ENCODE peak calls at places on chromosomes 5 and 9, in six cellular contexts. K is upper lobe of left lung, P is spleen, D is transverse colon, B is H1, L is heart left ventricle. Y is an unnamed sample.

GRCh38 chr5:176533894-176534611 is 3.1 kb downstream of the RNF44 start:
- DNase-seq in K (peak), P (peak), D (peak), B (no peak), L (peak), Y (no peak)

GRCh38 chr9:87742813-87743428 is 17.0 kb downstream of the CTSL start:
- DNase-seq in K (no peak), P (no peak), D (no peak), B (no peak), L (no peak), Y (no peak)

GRCh38 chr5:140978260-140978659 is 12.0 kb downstream of the PCDHAC2 start:
- DNase-seq in K (peak), P (peak), D (no peak), B (no peak), L (no peak), Y (no peak)

GRCh38 chr5:65076251-65076869 is 307.6 kb downstream of the CWC27 start:
- DNase-seq in K (peak), P (no peak), D (peak), B (peak), L (peak), Y (no peak)

GRCh38 chr5:169152453-169152852 is 148.5 kb downstream of the SLIT3 start:
- DNase-seq in K (no peak), P (no peak), D (no peak), B (no peak), L (no peak), Y (no peak)

GRCh38 chr5:153480401-153480800 is 10.1 kb upstream of the GRIA1 start:
- DNase-seq in K (no peak), P (no peak), D (no peak), B (no peak), L (peak), Y (no peak)

GRCh38 chr9:4590430-4591122 is 71.5 kb upstream of the PLPP6 start:
- DNase-seq in K (peak), P (no peak), D (no peak), B (no peak), L (no peak), Y (no peak)

GRCh38 chr5:83447533-83447932 is 24.0 kb upstream of the VCAN start:
- DNase-seq in K (no peak), P (no peak), D (no peak), B (no peak), L (no peak), Y (no peak)

GRCh38 chr5:27561408-27561807 is 523.0 kb upstream of the CDH9 start:
- DNase-seq in K (no peak), P (no peak), D (no peak), B (no peak), L (no peak), Y (no peak)

GRCh38 chr5:114473541-114473940 is 111.7 kb downstream of the KCNN2 start:
- DNase-seq in K (peak), P (no peak), D (peak), B (no peak), L (no peak), Y (no peak)

GRCh38 chr9:35448511-35448910 is 41.4 kb upstream of the RUSC2 start:
- DNase-seq in K (no peak), P (no peak), D (no peak), B (no peak), L (no peak), Y (no peak)

GRCh38 chr5:131022811-131023210 is 142.2 kb downstream of the HINT1 start:
- DNase-seq in K (no peak), P (no peak), D (no peak), B (no peak), L (no peak), Y (no peak)

GRCh38 chr5:144504929-144505578 is 334.4 kb downstream of the KCTD16 start:
- DNase-seq in K (no peak), P (no peak), D (no peak), B (no peak), L (no peak), Y (no peak)

GRCh38 chr5:133605323-133605722 is 7.0 kb downstream of the FSTL4 start:
- DNase-seq in K (no peak), P (no peak), D (no peak), B (no peak), L (no peak), Y (no peak)

GRCh38 chr5:59640411-59640810 is 253.1 kb downstream of the PDE4D start:
- DNase-seq in K (no peak), P (no peak), D (no peak), B (no peak), L (peak), Y (peak)

GRCh38 chr5:180286-180918 is 10.9 kb upstream of the LRRC14B start:
- DNase-seq in K (no peak), P (no peak), D (no peak), B (no peak), L (no peak), Y (no peak)

GRCh38 chr9:116318463-116319271 is 165.1 kb downstream of the PAPPA start:
- DNase-seq in K (no peak), P (no peak), D (peak), B (no peak), L (peak), Y (peak)

GRCh38 chr5:1392801-1393565 is 48.1 kb upstream of the CLPTM1L start:
- DNase-seq in K (no peak), P (no peak), D (no peak), B (no peak), L (peak), Y (no peak)

GRCh38 chr5:14593326-14594036 is 11.9 kb downstream of the OTULINL start:
- DNase-seq in K (no peak), P (no peak), D (no peak), B (no peak), L (no peak), Y (no peak)

GRCh38 chr9:131873361-131873760 is 133.5 kb upstream of the RAPGEF1 start:
- DNase-seq in K (no peak), P (peak), D (no peak), B (no peak), L (no peak), Y (no peak)

GRCh38 chr5:64693636-64694035 is 3.3 kb downstream of the SHISAL2B start:
- DNase-seq in K (no peak), P (no peak), D (no peak), B (no peak), L (no peak), Y (no peak)

GRCh38 chr9:85262333-85262732 is 479.4 kb downstream of the AGTPBP1 start:
- DNase-seq in K (no peak), P (no peak), D (no peak), B (no peak), L (no peak), Y (no peak)

GRCh38 chr5:61254969-61255555 is 77.0 kb upstream of the ZSWIM6 start:
- DNase-seq in K (no peak), P (no peak), D (no peak), B (no peak), L (no peak), Y (no peak)

GRCh38 chr9:20499013-20499412 is 123.3 kb downstream of the MLLT3 start:
- DNase-seq in K (no peak), P (no peak), D (no peak), B (no peak), L (no peak), Y (no peak)

GRCh38 chr9:90526386-90526785 is 116.2 kb downstream of the DIRAS2 start:
- DNase-seq in K (no peak), P (no peak), D (no peak), B (no peak), L (no peak), Y (no peak)

GRCh38 chr5:31232273-31232888 is 38.9 kb downstream of the CDH6 start:
- DNase-seq in K (no peak), P (no peak), D (no peak), B (no peak), L (peak), Y (no peak)

GRCh38 chr9:37719526-37719925 is 34.1 kb upstream of the TRMT10B start:
- DNase-seq in K (no peak), P (no peak), D (no peak), B (no peak), L (no peak), Y (no peak)

GRCh38 chr5:14234204-14234603 is 91.1 kb downstream of the TRIO start:
- DNase-seq in K (no peak), P (no peak), D (no peak), B (no peak), L (no peak), Y (no peak)

GRCh38 chr5:1874348-1874747 is 8.4 kb downstream of the IRX4 start:
- DNase-seq in K (no peak), P (no peak), D (no peak), B (no peak), L (no peak), Y (no peak)

GRCh38 chr5:164097747-164098146 is 592.3 kb downstream of the MAT2B start:
- DNase-seq in K (no peak), P (no peak), D (no peak), B (no peak), L (no peak), Y (no peak)

GRCh38 chr5:173626501-173626812 is 10.0 kb upstream of the BOD1 start:
- DNase-seq in K (no peak), P (no peak), D (no peak), B (no peak), L (no peak), Y (no peak)

GRCh38 chr9:89810434-89810833 is 205.6 kb downstream of the GADD45G start:
- DNase-seq in K (peak), P (no peak), D (no peak), B (no peak), L (no peak), Y (no peak)

GRCh38 chr5:16787278-16787677 is 148.8 kb downstream of the MYO10 start:
- DNase-seq in K (no peak), P (no peak), D (no peak), B (no peak), L (no peak), Y (no peak)

GRCh38 chr9:109132473-109133095 is 12.8 kb upstream of the TMEM245 start:
- DNase-seq in K (no peak), P (no peak), D (no peak), B (no peak), L (no peak), Y (no peak)

GRCh38 chr5:92994392-92994791 is 586.6 kb downstream of the NR2F1-AS1 start:
- DNase-seq in K (no peak), P (no peak), D (no peak), B (no peak), L (no peak), Y (no peak)
- H3K27ac ChIP-seq in K (no peak), P (no peak), D (no peak), B (no peak), L (no peak), Y (no peak)

DNA sequence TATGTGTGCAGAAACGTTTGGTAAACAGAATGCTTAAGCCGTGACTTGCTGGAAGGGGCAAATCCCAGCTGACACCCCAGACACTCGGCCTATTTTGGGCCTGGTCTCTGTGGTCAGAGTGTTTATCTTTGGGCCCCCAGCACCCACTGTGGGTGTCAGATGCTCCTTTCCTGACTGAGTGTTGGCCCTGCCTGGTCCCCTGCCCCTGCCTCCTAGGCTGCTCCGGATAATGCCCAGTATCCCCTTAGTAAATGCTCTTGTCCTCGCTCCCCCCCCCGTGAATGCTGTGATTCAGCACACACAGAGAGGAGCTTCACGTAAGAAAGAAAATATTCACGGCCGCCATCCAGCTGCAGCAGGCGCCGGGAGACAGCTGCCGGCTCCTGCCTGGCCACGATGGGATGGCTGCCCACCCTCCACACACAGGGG is 11.3 kb upstream of the ANGPTL2 start:
- DNase-seq in K (no peak), P (no peak), D (peak), B (no peak), L (peak), Y (peak)
- TF ChIP-seq POLR2A in K (no peak), P (no peak), D (no peak), B (no peak), L (no peak), Y (peak)

GRCh38 chr5:6787941-6788340 is 74.7 kb downstream of the TENT4A start:
- DNase-seq in K (no peak), P (no peak), D (no peak), B (peak), L (no peak), Y (no peak)
- H3K4me3 ChIP-seq in K (no peak), P (no peak), D (no peak), B (no peak), L (no peak), Y (no peak)

DNA sequence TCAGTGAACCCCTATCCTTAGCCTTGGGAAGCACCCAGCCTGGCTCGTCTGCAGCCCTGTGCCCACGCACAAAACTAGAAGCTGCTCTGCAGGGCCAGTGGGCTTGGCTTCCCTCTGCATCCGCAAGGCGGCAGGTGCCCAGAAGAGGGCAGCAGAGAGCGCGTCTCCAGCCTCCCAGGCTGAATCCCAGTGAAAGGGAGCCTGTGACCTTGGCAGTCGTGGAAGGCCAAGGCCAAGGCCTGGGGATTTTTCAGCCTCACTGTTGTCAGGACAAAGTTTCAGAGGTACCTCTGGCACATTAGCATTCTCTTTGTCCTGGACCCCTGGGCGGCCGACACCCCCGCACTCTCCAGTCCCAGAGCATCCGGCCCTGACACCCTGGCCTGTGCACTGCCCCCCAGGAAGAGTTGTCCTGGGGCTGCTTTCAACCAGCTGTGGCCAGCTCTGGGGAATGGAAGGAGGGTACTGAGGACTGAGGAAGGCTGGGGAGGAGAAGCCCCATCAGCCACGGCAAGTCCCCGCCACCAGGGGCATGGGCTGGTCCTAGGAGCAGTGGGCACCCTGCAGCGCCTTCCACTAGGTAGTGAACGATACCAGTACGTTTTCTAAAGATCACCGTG is 63.6 kb upstream of the IL17B start:
- DNase-seq in K (peak), P (peak), D (peak), B (peak), L (peak), Y (peak)
- H3K27ac ChIP-seq in K (peak), P (peak), D (peak), B (peak), L (peak), Y (peak)

DNA sequence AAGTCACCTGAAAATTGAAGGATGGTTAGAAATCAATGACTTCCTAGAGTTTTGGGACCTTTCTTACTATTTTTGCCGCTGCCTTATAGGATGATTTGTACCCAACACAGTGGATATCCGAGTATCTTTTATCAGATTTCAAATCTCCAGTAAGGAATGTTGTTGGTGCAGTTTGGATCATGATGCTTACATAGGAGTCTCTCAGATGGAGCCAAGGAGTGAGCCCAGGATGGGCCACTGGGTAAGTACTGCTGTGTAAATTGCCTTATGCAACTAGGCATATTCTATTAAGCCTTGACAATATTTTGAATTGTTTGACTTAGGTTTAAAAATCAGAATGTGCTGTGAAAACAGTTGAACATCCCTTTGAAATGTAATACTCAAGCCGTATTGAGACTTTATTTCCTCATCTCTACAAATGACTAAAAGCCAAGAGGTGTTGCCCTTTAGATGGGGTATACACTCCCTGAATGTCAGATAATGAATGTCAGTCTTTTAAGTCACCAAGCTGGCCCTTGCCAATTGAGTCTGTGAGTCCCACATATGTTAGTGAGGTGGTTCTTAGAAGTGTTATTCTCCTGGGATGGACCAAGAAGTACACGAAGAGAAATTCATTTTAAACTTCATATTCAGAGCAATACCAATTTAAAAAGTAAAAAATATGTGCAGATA is 271.8 kb upstream of the CTNND2 start:
- DNase-seq in K (no peak), P (no peak), D (no peak), B (no peak), L (no peak), Y (no peak)
- TF ChIP-seq POLR2A in K (no peak), P (no peak), D (no peak), B (no peak), L (no peak), Y (no peak)

GRCh38 chr9:95049761-95050160 is 267.7 kb downstream of the FANCC start:
- DNase-seq in K (no peak), P (no peak), D (no peak), B (no peak), L (no peak), Y (no peak)
- H3K4me3 ChIP-seq in K (peak), P (no peak), D (no peak), B (no peak), L (peak), Y (no peak)

GRCh38 chr5:106818552-106818951 is 852.2 kb downstream of the EFNA5 start:
- DNase-seq in K (no peak), P (no peak), D (no peak), B (no peak), L (no peak), Y (no peak)
- H3K27ac ChIP-seq in K (no peak), P (no peak), D (no peak), B (no peak), L (no peak), Y (no peak)

DNA sequence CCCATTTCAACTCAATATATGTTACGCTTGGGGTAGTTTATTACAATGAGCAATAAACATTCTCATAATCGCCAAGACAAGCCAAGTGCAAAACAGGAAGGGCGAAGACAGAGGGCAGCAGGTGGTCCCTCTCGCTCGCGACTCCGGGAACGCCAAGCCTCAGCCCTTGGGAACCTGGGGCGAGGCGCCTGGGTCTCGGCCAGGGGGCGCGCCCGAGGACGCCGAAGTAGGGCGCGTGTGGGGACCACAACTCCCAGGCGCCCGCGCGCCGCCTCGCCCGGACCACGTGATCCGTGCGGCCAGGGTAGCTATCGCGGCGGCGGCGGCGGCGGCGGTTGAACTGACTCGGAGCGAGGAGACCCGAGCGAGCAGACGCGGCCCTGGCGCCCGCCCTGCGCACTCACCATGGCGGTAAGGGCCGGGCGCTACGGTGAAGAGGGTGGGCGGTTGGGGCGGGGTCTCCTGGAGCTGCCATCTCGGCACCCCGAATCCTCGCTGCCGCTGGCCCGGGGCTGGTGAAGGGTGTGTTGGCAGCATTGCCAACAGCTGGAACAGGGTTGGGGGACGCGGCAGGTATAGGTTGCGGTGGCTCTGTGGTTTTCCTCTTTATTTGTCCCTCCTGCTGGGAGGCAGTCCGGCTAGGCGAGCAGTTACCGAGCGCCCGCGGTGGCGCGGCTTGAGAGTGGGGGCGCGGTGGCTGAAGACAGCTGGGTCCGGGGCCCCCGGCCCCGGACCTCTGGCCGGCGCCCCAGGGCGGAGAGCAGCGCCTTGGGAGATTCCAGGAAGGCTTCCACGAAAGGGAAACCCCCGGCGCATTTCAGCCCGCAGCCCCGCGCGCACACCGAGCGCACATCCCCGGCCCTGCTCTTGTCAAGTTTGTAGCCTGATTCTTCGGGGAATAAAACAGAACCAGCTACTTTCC is at the start of gene SLC31A2:
- DNase-seq in K (peak), P (peak), D (peak), B (peak), L (peak), Y (peak)
- TF ChIP-seq POLR2A in K (peak), P (peak), D (peak), B (no peak), L (peak), Y (peak)

GRCh38 chr9:7320139-7320538 is 479.4 kb downstream of the DMAC1 start:
- DNase-seq in K (no peak), P (no peak), D (peak), B (no peak), L (peak), Y (no peak)
- H3K4me3 ChIP-seq in K (no peak), P (no peak), D (no peak), B (no peak), L (no peak), Y (no peak)

DNA sequence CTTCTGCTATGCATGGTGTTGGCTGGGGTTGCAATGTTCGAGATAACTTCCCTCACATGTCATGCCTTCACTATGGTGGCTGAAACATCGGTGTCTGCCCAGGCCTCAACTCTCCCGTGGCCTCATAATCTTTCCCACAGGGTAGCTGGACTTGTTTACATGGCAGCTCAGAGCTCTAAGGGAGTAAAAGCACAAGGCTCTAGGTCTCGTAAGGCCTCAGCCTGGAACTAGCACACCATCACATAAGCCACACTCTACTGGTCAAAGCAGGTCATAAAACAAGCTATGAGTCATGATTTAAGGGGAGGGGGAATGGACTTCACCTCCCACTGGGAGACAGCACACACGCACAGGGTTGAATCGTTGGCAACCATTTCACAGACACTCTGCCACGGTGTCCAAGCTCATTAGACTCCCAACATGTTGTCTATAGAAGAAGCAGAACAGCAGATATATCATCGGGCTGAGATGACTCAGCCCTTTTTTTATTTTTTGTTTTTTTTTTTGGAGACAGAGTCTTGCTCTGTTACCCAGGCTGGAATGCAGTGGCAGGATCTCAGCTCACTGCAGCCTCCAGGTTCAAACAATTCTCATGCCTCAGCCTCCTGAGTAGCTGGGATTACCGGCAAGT is 66.8 kb upstream of the IL17B start:
- DNase-seq in K (no peak), P (no peak), D (no peak), B (no peak), L (peak), Y (no peak)
- H3K27ac ChIP-seq in K (peak), P (no peak), D (peak), B (peak), L (peak), Y (peak)

Y was measured in gastrocnemius medialis.